ENCODE peak calls at places on chromosomes 13 and 19, in five cellular contexts. One of them, this sample, is unnamed.

GRCh38 chr13:59424661-59425060 is 739.1 kb downstream of the DIAPH3 start:
- DNase-seq in fibroblast of mammary gland: peak
- DNase-seq in PC-9: no peak
- DNase-seq in upper lobe of left lung: no peak
- DNase-seq in kidney: no peak
- DNase-seq in this sample: no peak

GRCh38 chr19:12544401-12544876 is 6.8 kb downstream of the ZNF564 start:
- DNase-seq in fibroblast of mammary gland: peak
- DNase-seq in upper lobe of left lung: no peak
- DNase-seq in PC-9: no peak
- DNase-seq in kidney: no peak
- DNase-seq in this sample: no peak

GRCh38 chr19:55082023-55082851 is 6.6 kb downstream of the EPS8L1 start:
- DNase-seq in upper lobe of left lung: peak
- DNase-seq in kidney: no peak
- DNase-seq in PC-9: peak
- DNase-seq in fibroblast of mammary gland: peak
- DNase-seq in this sample: peak

GRCh38 chr13:33639640-33640080 is 178.3 kb upstream of the RFC3 start:
- DNase-seq in PC-9: peak
- DNase-seq in kidney: no peak
- DNase-seq in upper lobe of left lung: no peak
- DNase-seq in fibroblast of mammary gland: no peak
- DNase-seq in this sample: no peak

GRCh38 chr13:73440296-73440895 is 381.6 kb downstream of the KLF5 start:
- DNase-seq in kidney: no peak
- DNase-seq in fibroblast of mammary gland: peak
- DNase-seq in PC-9: no peak
- DNase-seq in upper lobe of left lung: no peak
- DNase-seq in this sample: no peak

GRCh38 chr19:7986321-7987083 is 18.9 kb downstream of the ELAVL1 start:
- DNase-seq in upper lobe of left lung: no peak
- DNase-seq in fibroblast of mammary gland: peak
- DNase-seq in kidney: no peak
- DNase-seq in PC-9: peak
- DNase-seq in this sample: no peak

GRCh38 chr19:18282021-18282787 is 782 bp upstream of the JUND start:
- DNase-seq in PC-9: peak
- DNase-seq in upper lobe of left lung: no peak
- DNase-seq in kidney: peak
- DNase-seq in fibroblast of mammary gland: peak
- DNase-seq in this sample: peak

GRCh38 chr13:22740264-22740663 is 440.5 kb upstream of the SGCG start:
- DNase-seq in fibroblast of mammary gland: peak
- DNase-seq in upper lobe of left lung: no peak
- DNase-seq in kidney: no peak
- DNase-seq in PC-9: no peak
- DNase-seq in this sample: no peak

GRCh38 chr19:15575406-15575805 is 39.6 kb upstream of the CYP4F8 start:
- DNase-seq in upper lobe of left lung: no peak
- DNase-seq in fibroblast of mammary gland: no peak
- DNase-seq in kidney: no peak
- DNase-seq in PC-9: no peak
- DNase-seq in this sample: no peak

GRCh38 chr13:24052547-24052981 is 108.0 kb upstream of the SPATA13 start:
- DNase-seq in fibroblast of mammary gland: no peak
- DNase-seq in upper lobe of left lung: no peak
- DNase-seq in PC-9: no peak
- DNase-seq in kidney: no peak
- DNase-seq in this sample: no peak
- TF ChIP-seq CTCF in fibroblast of mammary gland: no peak
- TF ChIP-seq CTCF in upper lobe of left lung: no peak
- TF ChIP-seq CTCF in PC-9: no peak
- TF ChIP-seq CTCF in kidney: no peak
- TF ChIP-seq CTCF in this sample: no peak

DNA sequence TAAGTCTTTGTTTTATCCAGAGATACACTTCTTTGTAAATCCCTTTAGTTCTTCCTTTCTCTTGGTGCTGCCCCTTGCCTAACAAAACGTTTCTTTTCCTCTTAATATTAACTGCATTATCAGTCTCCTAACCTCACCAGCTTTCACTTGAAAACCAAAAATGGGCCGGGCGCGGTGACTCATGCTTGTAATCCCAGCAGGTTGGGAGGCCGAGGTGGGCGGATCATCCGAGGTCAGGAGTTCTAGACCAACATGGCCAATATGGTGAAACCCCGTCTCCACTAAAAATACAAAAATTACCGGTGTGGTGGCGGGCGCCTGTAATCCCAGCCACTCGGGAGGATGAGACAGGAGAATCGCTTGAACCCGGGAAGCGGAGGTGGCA is 329.8 kb upstream of the MIR17HG start:
- DNase-seq in upper lobe of left lung: no peak
- DNase-seq in kidney: peak
- DNase-seq in fibroblast of mammary gland: peak
- DNase-seq in PC-9: no peak
- DNase-seq in this sample: no peak
- TF ChIP-seq CTCF in upper lobe of left lung: no peak
- TF ChIP-seq CTCF in kidney: no peak
- TF ChIP-seq CTCF in fibroblast of mammary gland: no peak
- TF ChIP-seq CTCF in PC-9: no peak
- TF ChIP-seq CTCF in this sample: no peak

DNA sequence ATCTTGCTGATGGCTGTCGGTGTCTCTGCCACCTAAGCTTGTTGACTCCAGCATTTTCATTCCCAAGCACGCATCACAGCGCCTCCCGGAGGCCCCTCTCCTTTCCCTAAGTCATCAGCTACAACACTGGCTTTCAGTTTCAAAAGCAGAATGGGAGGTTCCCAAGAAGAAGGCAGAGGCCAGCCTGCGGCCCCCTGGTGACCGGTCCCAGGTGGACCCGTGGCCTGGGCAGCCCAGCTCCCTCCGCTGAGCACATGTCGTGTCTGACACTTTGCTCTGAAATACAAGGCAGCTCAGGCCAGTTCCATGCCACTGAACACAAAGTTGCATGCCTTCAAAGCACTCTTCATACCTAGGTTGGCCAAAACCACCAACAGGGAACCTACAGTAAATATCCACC is 8.5 kb downstream of the MLLT1 start:
- DNase-seq in kidney: peak
- DNase-seq in PC-9: no peak
- DNase-seq in fibroblast of mammary gland: peak
- DNase-seq in upper lobe of left lung: peak
- DNase-seq in this sample: no peak
- TF ChIP-seq CTCF in kidney: no peak
- TF ChIP-seq CTCF in PC-9: no peak
- TF ChIP-seq CTCF in fibroblast of mammary gland: peak
- TF ChIP-seq CTCF in upper lobe of left lung: no peak
- TF ChIP-seq CTCF in this sample: no peak

GRCh38 chr13:26557393-26558073 is at the start of gene WASF3:
- DNase-seq in upper lobe of left lung: peak
- DNase-seq in PC-9: peak
- DNase-seq in kidney: peak
- DNase-seq in fibroblast of mammary gland: peak
- DNase-seq in this sample: no peak
- TF ChIP-seq CTCF in upper lobe of left lung: no peak
- TF ChIP-seq CTCF in PC-9: no peak
- TF ChIP-seq CTCF in kidney: no peak
- TF ChIP-seq CTCF in fibroblast of mammary gland: no peak
- TF ChIP-seq CTCF in this sample: no peak

DNA sequence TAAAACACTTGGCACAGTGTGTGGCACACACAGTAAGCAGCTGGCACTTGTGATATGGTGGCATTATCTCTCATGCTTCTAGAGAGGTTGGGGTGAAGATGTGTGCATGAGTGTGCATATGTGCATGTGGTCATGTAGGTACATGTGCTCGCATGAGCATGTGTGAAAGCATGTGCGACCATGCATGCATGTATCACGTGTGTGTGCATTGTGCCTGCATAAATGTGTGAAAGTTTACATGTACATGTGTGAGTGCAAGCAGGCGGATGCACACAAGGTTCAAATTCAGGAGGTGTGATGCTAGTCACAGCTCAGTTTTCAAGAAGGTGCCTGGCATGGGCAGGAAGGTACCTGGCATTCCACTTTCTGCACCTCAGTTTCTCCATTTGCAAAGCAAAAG is 59.0 kb upstream of the UQCRFS1 start:
- DNase-seq in PC-9: no peak
- DNase-seq in kidney: no peak
- DNase-seq in fibroblast of mammary gland: no peak
- DNase-seq in upper lobe of left lung: no peak
- DNase-seq in this sample: no peak
- TF ChIP-seq CTCF in PC-9: no peak
- TF ChIP-seq CTCF in kidney: no peak
- TF ChIP-seq CTCF in fibroblast of mammary gland: no peak
- TF ChIP-seq CTCF in upper lobe of left lung: no peak
- TF ChIP-seq CTCF in this sample: no peak

DNA sequence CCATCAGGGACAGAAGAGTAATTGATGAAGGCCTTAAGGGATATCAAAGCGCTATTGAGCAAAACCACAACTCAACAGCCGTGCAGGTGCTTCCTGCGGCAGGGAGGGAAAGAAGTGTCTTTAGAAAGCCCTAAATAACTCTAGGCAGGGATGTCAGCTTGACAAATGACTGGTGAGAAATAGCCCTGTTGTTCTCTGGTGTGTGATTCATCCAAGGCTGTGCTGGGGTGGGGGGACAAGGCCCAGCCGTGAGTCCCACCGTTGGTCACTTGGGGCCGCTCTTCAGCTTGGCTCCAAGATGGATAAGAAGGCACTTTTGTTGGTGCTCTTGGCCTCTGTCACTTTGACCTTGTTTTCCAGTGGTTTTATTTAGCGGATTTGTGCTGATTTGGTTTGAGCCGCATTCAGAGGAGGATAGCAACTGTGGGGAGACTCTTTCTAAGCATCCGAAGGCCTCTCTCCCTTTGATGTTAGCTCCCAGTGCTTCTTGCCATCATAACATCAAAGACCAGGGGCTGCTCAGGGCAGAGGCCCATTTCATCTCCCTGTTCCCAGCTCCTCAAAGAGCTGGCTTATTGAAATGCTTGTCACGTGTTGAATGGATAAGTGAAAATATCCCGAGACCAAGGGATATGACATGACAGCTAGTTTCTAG is 130.3 kb upstream of the SERP2 start:
- DNase-seq in fibroblast of mammary gland: peak
- DNase-seq in PC-9: peak
- DNase-seq in kidney: no peak
- DNase-seq in upper lobe of left lung: no peak
- DNase-seq in this sample: no peak
- TF ChIP-seq CTCF in fibroblast of mammary gland: peak
- TF ChIP-seq CTCF in PC-9: peak
- TF ChIP-seq CTCF in kidney: no peak
- TF ChIP-seq CTCF in upper lobe of left lung: no peak
- TF ChIP-seq CTCF in this sample: no peak

GRCh38 chr13:80029170-80029569 is 311.8 kb downstream of the SPRY2 start:
- DNase-seq in fibroblast of mammary gland: no peak
- DNase-seq in upper lobe of left lung: no peak
- DNase-seq in kidney: no peak
- DNase-seq in PC-9: no peak
- DNase-seq in this sample: no peak

GRCh38 chr13:80035096-80035495 is 305.8 kb downstream of the SPRY2 start:
- DNase-seq in kidney: no peak
- DNase-seq in upper lobe of left lung: no peak
- DNase-seq in fibroblast of mammary gland: no peak
- DNase-seq in PC-9: no peak
- DNase-seq in this sample: no peak

GRCh38 chr13:80033286-80033685 is 307.6 kb downstream of the SPRY2 start:
- DNase-seq in PC-9: no peak
- DNase-seq in fibroblast of mammary gland: peak
- DNase-seq in kidney: no peak
- DNase-seq in upper lobe of left lung: no peak
- DNase-seq in this sample: no peak

GRCh38 chr13:80030491-80030890 is 310.4 kb downstream of the SPRY2 start:
- DNase-seq in PC-9: peak
- DNase-seq in upper lobe of left lung: no peak
- DNase-seq in kidney: no peak
- DNase-seq in fibroblast of mammary gland: peak
- DNase-seq in this sample: no peak
- TF ChIP-seq CTCF in PC-9: peak
- TF ChIP-seq CTCF in upper lobe of left lung: peak
- TF ChIP-seq CTCF in kidney: peak
- TF ChIP-seq CTCF in fibroblast of mammary gland: peak
- TF ChIP-seq CTCF in this sample: no peak

GRCh38 chr13:46551410-46552301 is 1.3 kb upstream of the LRCH1 start:
- DNase-seq in fibroblast of mammary gland: peak
- DNase-seq in upper lobe of left lung: no peak
- DNase-seq in kidney: peak
- DNase-seq in PC-9: peak
- DNase-seq in this sample: peak
- TF ChIP-seq CTCF in fibroblast of mammary gland: peak
- TF ChIP-seq CTCF in upper lobe of left lung: peak
- TF ChIP-seq CTCF in kidney: peak
- TF ChIP-seq CTCF in PC-9: peak
- TF ChIP-seq CTCF in this sample: peak